ENCODE peak calls at places on chromosomes 12 and 14, in four cellular contexts. T, M, P and V are unnamed samples.

GRCh38 chr12:71353607-71354006 is 86.0 kb upstream of the LGR5 start:
- DNase-seq in T (no peak), M (no peak), P (no peak), V (no peak)

GRCh38 chr12:52368494-52368893 is 1.2 kb upstream of the KRT85 start:
- DNase-seq in T (no peak), M (no peak), P (no peak), V (no peak)

GRCh38 chr14:101151930-101152310 is 248.4 kb upstream of the RTL1 start:
- DNase-seq in T (no peak), M (no peak), P (no peak), V (no peak)

GRCh38 chr14:71013551-71014192 is 106.4 kb downstream of the PCNX1 start:
- DNase-seq in T (no peak), M (no peak), P (no peak), V (no peak)

GRCh38 chr12:110661337-110661972 is 27.5 kb downstream of the HVCN1 start:
- DNase-seq in T (no peak), M (no peak), P (no peak), V (no peak)

GRCh38 chr14:89543420-89543790 is 126.4 kb upstream of the FOXN3 start:
- DNase-seq in T (no peak), M (no peak), P (no peak), V (no peak)

GRCh38 chr14:60602312-60602711 is 47.0 kb downstream of the SIX1 start:
- DNase-seq in T (no peak), M (no peak), P (no peak), V (no peak)

GRCh38 chr12:30015661-30016060 is 231.9 kb upstream of the TMTC1 start:
- DNase-seq in T (no peak), M (no peak), P (no peak), V (no peak)

GRCh38 chr12:18204053-18204452 is 57.3 kb upstream of the PIK3C2G start:
- DNase-seq in T (no peak), M (no peak), P (no peak), V (no peak)

GRCh38 chr12:48936379-48936979 is 11.2 kb upstream of the FKBP11 start:
- DNase-seq in T (peak), M (peak), P (peak), V (peak)

GRCh38 chr12:124655317-124656213 is 88.2 kb upstream of the NCOR2 start:
- DNase-seq in T (no peak), M (peak), P (peak), V (peak)

GRCh38 chr12:83660727-83661126 is 974.0 kb downstream of the TMTC2 start:
- DNase-seq in T (no peak), M (no peak), P (no peak), V (no peak)

GRCh38 chr12:87930033-87930432 is 99.2 kb downstream of the C12orf50 start:
- DNase-seq in T (no peak), M (peak), P (no peak), V (no peak)

GRCh38 chr12:51430196-51430895 is 5.7 kb downstream of the SLC4A8 start:
- DNase-seq in T (no peak), M (no peak), P (no peak), V (no peak)

GRCh38 chr12:116043673-116044072 is 233.8 kb downstream of the MED13L start:
- DNase-seq in T (no peak), M (no peak), P (no peak), V (no peak)

GRCh38 chr14:78327426-78328210 is 157.4 kb downstream of the NRXN3 start:
- DNase-seq in T (no peak), M (no peak), P (no peak), V (no peak)

GRCh38 chr12:50102186-50102585 is 1.6 kb upstream of the GPD1 start:
- DNase-seq in T (no peak), M (no peak), P (no peak), V (peak)

GRCh38 chr14:54366726-54367707 is 29.8 kb upstream of the CDKN3 start:
- DNase-seq in T (no peak), M (peak), P (no peak), V (peak)

DNA sequence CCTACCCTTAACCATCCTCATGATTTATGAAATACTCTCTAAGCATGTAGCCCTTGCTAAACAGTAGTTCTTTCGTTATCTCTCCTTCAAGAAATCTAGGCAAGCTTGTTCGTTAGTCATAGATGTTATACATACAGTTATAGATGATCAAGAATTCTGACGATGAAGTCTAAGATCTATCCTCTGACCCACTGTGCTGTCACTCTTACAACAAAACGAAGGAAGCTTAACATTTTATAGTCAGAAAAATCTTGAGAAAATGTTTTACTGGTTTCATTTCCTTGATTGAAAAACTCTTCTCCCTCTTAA is 68.9 kb downstream of the SPPL3 start:
- DNase-seq in T (no peak), M (no peak), P (no peak), V (no peak)
- H3K27ac ChIP-seq in T (no peak), M (peak), P (peak), V (peak)

GRCh38 chr12:62931481-62931880 is 3.5 kb downstream of the PPM1H start:
- DNase-seq in T (no peak), M (no peak), P (no peak), V (no peak)
- H3K27ac ChIP-seq in T (no peak), M (no peak), P (no peak), V (peak)

DNA sequence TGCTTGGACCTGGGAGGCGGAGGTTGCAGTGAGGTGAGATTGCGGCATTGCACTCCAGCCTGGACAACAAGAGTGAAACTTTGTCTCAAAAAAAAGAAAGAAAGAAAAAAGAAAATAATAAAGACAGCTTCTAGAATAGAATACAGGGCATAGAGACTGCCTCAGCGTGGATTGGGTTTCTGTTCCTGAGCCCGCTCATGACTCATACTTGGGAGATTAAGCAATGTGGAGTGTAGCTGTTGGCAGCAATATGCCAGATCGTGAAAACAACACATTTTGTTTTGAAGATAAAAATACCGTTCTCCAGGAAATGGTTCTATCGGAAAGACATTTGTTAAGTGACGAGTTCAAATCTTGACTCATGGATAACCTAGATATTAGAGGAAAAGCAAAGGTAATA is 67.2 kb downstream of the GLT1D1 start:
- DNase-seq in T (no peak), M (peak), P (no peak), V (no peak)
- H3K27ac ChIP-seq in T (no peak), M (no peak), P (no peak), V (no peak)

DNA sequence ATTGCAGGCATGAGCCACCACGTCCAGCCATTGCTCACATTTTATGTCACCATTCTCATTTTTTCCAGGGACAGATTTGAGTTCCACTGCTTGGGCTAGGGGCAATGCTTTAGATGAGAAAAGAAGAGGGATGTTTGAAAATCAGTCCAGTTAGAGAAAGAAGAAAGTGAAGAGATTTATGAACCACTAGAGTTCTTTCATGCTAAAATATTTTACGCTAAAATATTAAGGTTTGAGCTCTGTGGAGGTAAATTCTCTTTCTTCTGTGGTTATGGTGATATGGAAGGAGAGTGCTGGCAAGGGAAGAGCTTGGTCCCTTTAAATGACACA is 21.5 kb downstream of the CFL2 start:
- DNase-seq in T (no peak), M (no peak), P (no peak), V (no peak)
- H3K27ac ChIP-seq in T (no peak), M (no peak), P (no peak), V (peak)

DNA sequence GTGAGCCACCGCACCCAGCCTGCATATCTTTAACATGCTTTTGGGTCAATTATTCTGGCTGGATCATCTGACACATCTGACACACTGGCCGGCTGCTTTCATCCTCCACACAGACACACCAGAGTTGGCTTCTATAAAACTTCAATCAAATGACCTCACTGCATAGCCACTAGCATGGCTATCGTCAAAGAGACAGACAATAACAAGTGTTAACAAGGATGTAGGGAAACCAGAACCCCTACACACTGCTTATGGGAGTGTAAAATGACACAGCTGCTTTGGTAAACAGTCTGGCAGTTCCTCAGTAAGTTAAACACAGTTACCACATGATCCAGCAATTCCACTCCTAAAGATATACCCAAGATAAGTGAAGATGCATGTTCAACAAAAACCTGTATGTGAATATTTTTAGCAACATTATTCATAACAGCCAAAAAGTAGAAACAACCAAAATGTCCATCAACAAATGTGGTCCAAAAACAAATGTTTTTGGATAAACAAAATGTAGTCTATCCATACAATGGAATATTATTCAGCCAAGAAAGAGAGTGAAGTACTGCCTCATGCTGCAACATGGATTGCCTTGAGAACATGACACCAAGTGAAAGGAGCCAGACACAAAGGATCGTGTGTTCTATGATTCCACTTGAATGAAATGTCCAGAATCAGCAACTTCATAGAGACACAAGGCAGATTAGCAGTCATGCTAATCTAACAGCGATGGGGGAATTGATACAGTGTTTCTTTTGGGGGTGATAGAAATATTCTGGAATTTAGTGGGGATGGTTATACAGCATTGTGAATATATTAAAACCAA is 10.1 kb downstream of the KDM2B start:
- DNase-seq in T (no peak), M (no peak), P (no peak), V (no peak)
- H3K27ac ChIP-seq in T (no peak), M (no peak), P (no peak), V (no peak)

GRCh38 chr12:118358607-118359540 is 13.8 kb downstream of the TAOK3 start:
- DNase-seq in T (no peak), M (no peak), P (no peak), V (no peak)
- H3K27ac ChIP-seq in T (no peak), M (peak), P (peak), V (no peak)

GRCh38 chr12:120725151-120725658 is 421 bp upstream of the ACADS start:
- DNase-seq in T (no peak), M (no peak), P (no peak), V (no peak)
- H3K27ac ChIP-seq in T (peak), M (no peak), P (peak), V (peak)

DNA sequence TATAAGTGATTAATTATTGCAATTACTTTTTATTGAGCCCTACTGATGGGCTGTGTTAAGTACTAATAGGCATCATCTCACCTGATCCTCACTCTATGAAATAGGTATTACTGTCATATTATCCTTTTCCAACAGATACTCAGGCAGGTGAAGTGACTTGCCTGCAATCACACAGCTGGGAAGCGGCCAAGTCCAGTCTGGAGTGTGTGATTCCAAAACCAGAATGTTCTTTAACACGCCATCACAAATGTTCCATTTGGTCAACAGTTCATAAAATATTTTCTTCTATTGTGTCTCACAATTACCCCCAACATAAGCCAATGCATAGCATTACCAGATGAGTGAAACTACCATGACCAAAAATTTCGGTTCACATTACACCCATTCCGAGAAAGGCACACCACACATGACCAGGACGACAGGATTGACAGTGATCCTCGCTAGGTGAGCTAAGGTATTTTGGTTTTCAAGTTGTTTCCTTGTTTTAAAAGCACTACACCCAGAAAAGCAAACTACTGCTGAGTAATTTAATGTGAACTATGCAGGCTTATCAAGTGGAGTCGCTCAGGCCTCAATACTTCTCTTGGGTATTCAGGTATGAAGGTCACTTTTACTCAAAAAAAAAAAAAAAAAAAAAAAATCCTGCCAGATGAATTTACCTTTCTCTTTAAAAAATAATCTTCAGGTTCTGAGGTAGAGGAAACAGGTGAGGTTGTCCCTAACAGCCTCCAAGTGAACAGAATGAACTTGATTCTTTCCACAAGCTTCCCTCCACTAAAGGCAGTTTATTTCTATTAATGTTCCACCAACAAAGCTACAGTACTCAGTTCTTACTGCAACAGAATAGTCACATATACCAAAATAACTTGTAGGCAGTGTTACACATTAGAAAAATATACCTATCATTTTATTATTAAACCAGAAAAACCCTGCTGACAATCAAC is 2.4 kb downstream of the VPS37B start:
- DNase-seq in T (no peak), M (no peak), P (no peak), V (no peak)
- H3K27ac ChIP-seq in T (peak), M (no peak), P (peak), V (no peak)

GRCh38 chr12:12033589-12034223 is 37.0 kb upstream of the BCL2L14 start:
- DNase-seq in T (no peak), M (no peak), P (no peak), V (no peak)

GRCh38 chr12:12029653-12030052 is 41.1 kb upstream of the BCL2L14 start:
- DNase-seq in T (no peak), M (no peak), P (no peak), V (no peak)

GRCh38 chr12:12032771-12033588 is 37.8 kb upstream of the BCL2L14 start:
- DNase-seq in T (peak), M (peak), P (peak), V (peak)

GRCh38 chr12:12034344-12034743 is 36.4 kb upstream of the BCL2L14 start:
- DNase-seq in T (no peak), M (no peak), P (no peak), V (no peak)

DNA sequence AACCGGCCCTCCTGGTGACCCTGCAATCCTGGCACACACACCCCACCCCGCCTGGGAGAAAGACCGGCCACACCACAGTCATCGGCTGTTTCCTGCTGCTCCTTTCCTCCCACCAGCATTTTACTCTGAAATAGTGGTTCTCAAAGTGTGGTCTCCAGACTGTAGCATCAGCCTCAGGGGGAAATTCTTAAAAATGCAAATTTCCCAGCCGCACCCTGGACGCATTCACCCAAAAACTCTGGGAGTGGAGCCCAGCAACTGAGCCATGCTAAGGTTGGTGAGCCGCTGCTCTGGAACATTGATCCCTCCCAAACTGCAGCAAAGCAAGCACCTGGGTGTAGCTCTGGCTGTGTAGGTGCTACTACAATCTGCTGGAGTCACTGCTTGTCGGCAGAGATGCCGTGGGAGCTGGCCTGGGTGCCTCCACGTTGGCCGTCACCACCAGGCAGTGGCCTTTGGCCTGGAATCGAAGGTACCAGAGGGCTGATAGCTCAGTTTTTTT is 38.4 kb upstream of the BCL2L14 start:
- DNase-seq in T (no peak), M (no peak), P (no peak), V (no peak)
- H3K27ac ChIP-seq in T (no peak), M (no peak), P (peak), V (no peak)

DNA sequence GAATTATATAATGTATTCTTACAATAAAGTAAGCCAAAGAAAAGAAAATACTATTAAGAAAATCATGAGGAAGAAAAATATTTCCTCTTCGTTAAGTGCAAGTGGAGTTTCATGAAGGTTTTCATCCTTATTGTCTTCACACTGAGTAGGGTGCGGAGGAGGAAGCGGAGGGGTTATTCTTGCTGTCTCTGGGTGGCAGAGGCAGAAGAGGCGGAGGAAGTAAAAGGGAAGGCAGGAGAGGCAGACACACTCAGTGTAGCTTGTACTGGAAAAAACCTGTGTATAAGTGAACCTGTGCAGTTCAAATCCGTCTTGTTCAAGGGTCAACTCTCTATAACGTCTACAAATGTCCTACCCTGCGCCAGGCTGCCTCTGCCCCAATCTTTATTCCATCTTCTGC is 22.0 kb upstream of the BCL2L14 start:
- DNase-seq in T (no peak), M (no peak), P (no peak), V (no peak)
- H3K27ac ChIP-seq in T (no peak), M (no peak), P (no peak), V (no peak)